ENCODE peak calls at places on chromosomes 7 and 10, in five cellular contexts. G is H9; L is CD4-positive, CD25-positive, alpha-beta regulatory T cell; H is BJ; D is stimulated activated CD8-positive, alpha-beta memory T cell treated with anti-CD3 and anti-CD28 coated beads, Interleukin-15, amount 100 ng/mL, for 24 hours. Z is an unnamed sample.

GRCh38 chr7:112080974-112081373 is 125.2 kb downstream of the DOCK4 start:
- DNase-seq in G (no peak), L (no peak), H (no peak), D (no peak), Z (no peak)

GRCh38 chr7:22016547-22016946 is 70.8 kb upstream of the CDCA7L start:
- DNase-seq in G (no peak), L (no peak), H (no peak), D (no peak), Z (no peak)

GRCh38 chr10:67520924-67521520 is 175.0 kb downstream of the CTNNA3 start:
- DNase-seq in G (peak), L (peak), H (no peak), D (no peak), Z (no peak)

GRCh38 chr7:30226593-30227268 is 57.7 kb upstream of the ZNRF2 start:
- DNase-seq in G (peak), L (no peak), H (no peak), D (no peak), Z (peak)

GRCh38 chr10:95414016-95414830 is 123.4 kb upstream of the PDLIM1 start:
- DNase-seq in G (no peak), L (no peak), H (no peak), D (no peak), Z (no peak)

GRCh38 chr10:110357252-110357780 is 52.6 kb upstream of the SMNDC1 start:
- DNase-seq in G (no peak), L (peak), H (peak), D (no peak), Z (no peak)

GRCh38 chr7:3217166-3217565 is 83.9 kb upstream of the SDK1 start:
- DNase-seq in G (no peak), L (no peak), H (no peak), D (no peak), Z (no peak)

GRCh38 chr10:22531008-22531407 is 183.4 kb downstream of the PIP4K2A start:
- DNase-seq in G (no peak), L (no peak), H (no peak), D (no peak), Z (no peak)

GRCh38 chr10:51113007-51113406 is 38.7 kb downstream of the PRKG1 start:
- DNase-seq in G (no peak), L (no peak), H (no peak), D (no peak), Z (no peak)

GRCh38 chr7:16695621-16696237 is 49.7 kb downstream of the BZW2 start:
- DNase-seq in G (no peak), L (no peak), H (no peak), D (no peak), Z (peak)

GRCh38 chr7:67006966-67007365 is 10.3 kb downstream of the TYW1 start:
- DNase-seq in G (no peak), L (no peak), H (no peak), D (no peak), Z (no peak)

GRCh38 chr7:149884016-149884415 is 10.2 kb downstream of the ATP6V0E2 start:
- DNase-seq in G (peak), L (no peak), H (no peak), D (no peak), Z (no peak)

GRCh38 chr7:128863433-128863989 is 855 bp downstream of the ATP6V1F start:
- DNase-seq in G (peak), L (peak), H (no peak), D (no peak), Z (peak)

GRCh38 chr10:6154566-6154965 is 48.2 kb upstream of the PFKFB3 start:
- DNase-seq in G (no peak), L (no peak), H (no peak), D (no peak), Z (no peak)

GRCh38 chr10:131231323-131231964 is 80.1 kb downstream of the TCERG1L start:
- DNase-seq in G (no peak), L (no peak), H (no peak), D (no peak), Z (no peak)

GRCh38 chr10:89373916-89374711 is 3.7 kb upstream of the IFIT1B start:
- DNase-seq in G (no peak), L (no peak), H (peak), D (no peak), Z (no peak)

GRCh38 chr7:115338016-115338415 is 416.1 kb downstream of the MDFIC start:
- DNase-seq in G (no peak), L (no peak), H (no peak), D (no peak), Z (no peak)

GRCh38 chr10:95552680-95553342 is 8.4 kb downstream of the SORBS1 start:
- DNase-seq in G (peak), L (no peak), H (no peak), D (no peak), Z (no peak)

GRCh38 chr7:116455499-116455898 is 44.0 kb upstream of the CAV2 start:
- DNase-seq in G (no peak), L (no peak), H (no peak), D (no peak), Z (no peak)

GRCh38 chr7:111075498-111075897 is 15.4 kb upstream of the LRRN3 start:
- DNase-seq in G (no peak), L (no peak), H (no peak), D (no peak), Z (no peak)

GRCh38 chr7:3493499-3493898 is 192.4 kb downstream of the SDK1 start:
- DNase-seq in G (no peak), L (no peak), H (no peak), D (no peak), Z (no peak)

GRCh38 chr7:82036146-82036886 is 266.5 kb upstream of the HGF start:
- DNase-seq in G (no peak), L (no peak), H (peak), D (no peak), Z (no peak)

GRCh38 chr10:110502851-110503301 is 5.2 kb downstream of the DUSP5 start:
- DNase-seq in G (no peak), L (peak), H (no peak), D (no peak), Z (no peak)

GRCh38 chr10:77526861-77527617 is 110.6 kb downstream of the KCNMA1 start:
- DNase-seq in G (no peak), L (no peak), H (no peak), D (no peak), Z (no peak)

GRCh38 chr10:116752969-116753665 is 10.8 kb upstream of the HSPA12A start:
- DNase-seq in G (no peak), L (no peak), H (no peak), D (no peak), Z (no peak)

GRCh38 chr10:105328441-105328840 is 687.4 kb downstream of the SORCS3 start:
- DNase-seq in G (no peak), L (no peak), H (no peak), D (no peak), Z (no peak)

GRCh38 chr7:1105189-1105588 is 17.3 kb downstream of the GPER1 start:
- DNase-seq in G (no peak), L (no peak), H (no peak), D (no peak), Z (no peak)

GRCh38 chr10:91653214-91653875 is 20.5 kb upstream of the PPP1R3C start:
- DNase-seq in G (no peak), L (no peak), H (no peak), D (no peak), Z (no peak)

GRCh38 chr10:24437302-24437701 is 228.4 kb downstream of the KIAA1217 start:
- DNase-seq in G (no peak), L (no peak), H (no peak), D (no peak), Z (no peak)

GRCh38 chr7:96319444-96319843 is 2.5 kb downstream of the SLC25A13 start:
- DNase-seq in G (no peak), L (no peak), H (no peak), D (no peak), Z (no peak)